ENCODE peak calls at places on chromosomes 11 and 22, in five cellular contexts. One of them, this sample, is unnamed.

GRCh38 chr11:76455331-76455730 is 10.5 kb downstream of the EMSY start:
- DNase-seq in AG04450: no peak
- DNase-seq in spleen: no peak
- DNase-seq in cardiac muscle cell: peak; percentile 60
- DNase-seq in body of pancreas: no peak
- DNase-seq in this sample: no peak

GRCh38 chr11:47715082-47715669 is at the start of gene AGBL2:
- DNase-seq in AG04450: peak; percentile 21
- DNase-seq in spleen: peak; percentile 97
- DNase-seq in body of pancreas: peak; percentile 76
- DNase-seq in cardiac muscle cell: peak; percentile 71
- DNase-seq in this sample: peak; percentile 93

GRCh38 chr11:27464155-27464759 is 8.3 kb downstream of the LGR4 start:
- DNase-seq in AG04450: no peak
- DNase-seq in spleen: no peak
- DNase-seq in body of pancreas: peak; percentile 48
- DNase-seq in cardiac muscle cell: peak; percentile 43
- DNase-seq in this sample: no peak

GRCh38 chr22:24357547-24357946 is 69.9 kb upstream of the ADORA2A start:
- DNase-seq in AG04450: no peak
- DNase-seq in cardiac muscle cell: no peak
- DNase-seq in spleen: no peak
- DNase-seq in body of pancreas: no peak
- DNase-seq in this sample: no peak

GRCh38 chr11:38460429-38460828 is 1862.4 kb upstream of the RAG2 start:
- DNase-seq in cardiac muscle cell: peak; percentile 23
- DNase-seq in body of pancreas: no peak
- DNase-seq in spleen: no peak
- DNase-seq in AG04450: no peak
- DNase-seq in this sample: no peak

GRCh38 chr11:92306966-92307504 is 82.4 kb downstream of the FAT3 start:
- DNase-seq in cardiac muscle cell: no peak
- DNase-seq in body of pancreas: no peak
- DNase-seq in AG04450: no peak
- DNase-seq in spleen: no peak
- DNase-seq in this sample: no peak

GRCh38 chr11:12141283-12141682 is 30.9 kb downstream of the MICAL2 start:
- DNase-seq in cardiac muscle cell: no peak
- DNase-seq in body of pancreas: no peak
- DNase-seq in spleen: no peak
- DNase-seq in AG04450: no peak
- DNase-seq in this sample: no peak

GRCh38 chr11:6269994-6270393 is 10.4 kb downstream of the CCKBR start:
- DNase-seq in body of pancreas: no peak
- DNase-seq in spleen: peak; percentile 79
- DNase-seq in cardiac muscle cell: no peak
- DNase-seq in AG04450: no peak
- DNase-seq in this sample: no peak

GRCh38 chr11:104094576-104094975 is 58.1 kb downstream of the DDI1 start:
- DNase-seq in cardiac muscle cell: no peak
- DNase-seq in AG04450: no peak
- DNase-seq in spleen: no peak
- DNase-seq in body of pancreas: no peak
- DNase-seq in this sample: no peak

GRCh38 chr11:64854534-64855502 is 10.4 kb upstream of the CDC42BPG start:
- DNase-seq in body of pancreas: peak; percentile 95
- DNase-seq in cardiac muscle cell: peak; percentile 87
- DNase-seq in AG04450: peak; percentile 60
- DNase-seq in spleen: peak; percentile 84
- DNase-seq in this sample: peak; percentile 96
- H3K27ac ChIP-seq in body of pancreas: peak overlapping the region; percentile 81
- H3K27ac ChIP-seq in cardiac muscle cell: no peak overlapping the region
- H3K27ac ChIP-seq in AG04450: peak overlapping the region; percentile 73
- H3K27ac ChIP-seq in spleen: peak overlapping the region; percentile 98
- H3K27ac ChIP-seq in this sample: peak overlapping the region; percentile 65

GRCh38 chr11:75330279-75330678 is 21.2 kb downstream of the ARRB1 start:
- DNase-seq in cardiac muscle cell: no peak
- DNase-seq in spleen: no peak
- DNase-seq in body of pancreas: no peak
- DNase-seq in AG04450: peak; percentile 63
- DNase-seq in this sample: no peak
- H3K27ac ChIP-seq in cardiac muscle cell: no peak overlapping the region
- H3K27ac ChIP-seq in spleen: peak overlapping the region; percentile 25
- H3K27ac ChIP-seq in body of pancreas: no peak overlapping the region
- H3K27ac ChIP-seq in AG04450: peak overlapping the region; percentile 3
- H3K27ac ChIP-seq in this sample: no peak overlapping the region

GRCh38 chr22:41947181-41948080 is 479 bp upstream of the CENPM start:
- DNase-seq in cardiac muscle cell: no peak
- DNase-seq in spleen: no peak
- DNase-seq in AG04450: no peak
- DNase-seq in body of pancreas: no peak
- DNase-seq in this sample: no peak
- H3K27ac ChIP-seq in cardiac muscle cell: peak overlapping the region; percentile 35
- H3K27ac ChIP-seq in spleen: peak overlapping the region; percentile 69
- H3K27ac ChIP-seq in AG04450: no peak overlapping the region
- H3K27ac ChIP-seq in body of pancreas: no peak overlapping the region
- H3K27ac ChIP-seq in this sample: peak overlapping the region; percentile 11

GRCh38 chr11:35321532-35322320 is 97.6 kb downstream of the SLC1A2 start:
- DNase-seq in spleen: no peak
- DNase-seq in body of pancreas: peak; percentile 70
- DNase-seq in cardiac muscle cell: peak; percentile 40
- DNase-seq in AG04450: no peak
- DNase-seq in this sample: no peak
- H3K27ac ChIP-seq in spleen: no peak overlapping the region
- H3K27ac ChIP-seq in body of pancreas: peak overlapping the region; percentile 83
- H3K27ac ChIP-seq in cardiac muscle cell: no peak overlapping the region
- H3K27ac ChIP-seq in AG04450: no peak overlapping the region
- H3K27ac ChIP-seq in this sample: no peak overlapping the region

GRCh38 chr22:39496131-39496838 is 5.8 kb upstream of the MIEF1 start:
- DNase-seq in body of pancreas: peak; percentile 88
- DNase-seq in cardiac muscle cell: peak; percentile 78
- DNase-seq in AG04450: no peak
- DNase-seq in spleen: peak; percentile 89
- DNase-seq in this sample: peak; percentile 90
- H3K27ac ChIP-seq in body of pancreas: peak overlapping the region; percentile 9
- H3K27ac ChIP-seq in cardiac muscle cell: peak overlapping the region; percentile 22
- H3K27ac ChIP-seq in AG04450: no peak overlapping the region
- H3K27ac ChIP-seq in spleen: peak overlapping the region; percentile 23
- H3K27ac ChIP-seq in this sample: no peak overlapping the region

GRCh38 chr22:42991010-42991651 is 23.8 kb downstream of the PACSIN2 start:
- DNase-seq in spleen: no peak
- DNase-seq in cardiac muscle cell: peak; percentile 57
- DNase-seq in AG04450: no peak
- DNase-seq in body of pancreas: peak; percentile 81
- DNase-seq in this sample: no peak
- H3K27ac ChIP-seq in spleen: no peak overlapping the region
- H3K27ac ChIP-seq in cardiac muscle cell: no peak overlapping the region
- H3K27ac ChIP-seq in AG04450: peak overlapping the region; percentile 57
- H3K27ac ChIP-seq in body of pancreas: peak overlapping the region; percentile 86
- H3K27ac ChIP-seq in this sample: no peak overlapping the region

GRCh38 chr11:123543796-123544195 is 110.6 kb downstream of the SCN3B start:
- DNase-seq in spleen: no peak
- DNase-seq in AG04450: no peak
- DNase-seq in body of pancreas: no peak
- DNase-seq in cardiac muscle cell: peak; percentile 42
- DNase-seq in this sample: no peak

GRCh38 chr11:123547180-123547579 is 107.2 kb downstream of the SCN3B start:
- DNase-seq in spleen: no peak
- DNase-seq in AG04450: no peak
- DNase-seq in body of pancreas: no peak
- DNase-seq in cardiac muscle cell: no peak
- DNase-seq in this sample: no peak

GRCh38 chr11:123544631-123545375 is 109.6 kb downstream of the SCN3B start:
- DNase-seq in AG04450: no peak
- DNase-seq in cardiac muscle cell: no peak
- DNase-seq in spleen: no peak
- DNase-seq in body of pancreas: no peak
- DNase-seq in this sample: no peak

GRCh38 chr11:123546515-123546914 is 107.9 kb downstream of the SCN3B start:
- DNase-seq in body of pancreas: no peak
- DNase-seq in AG04450: no peak
- DNase-seq in cardiac muscle cell: peak; percentile 77
- DNase-seq in spleen: no peak
- DNase-seq in this sample: no peak

DNA sequence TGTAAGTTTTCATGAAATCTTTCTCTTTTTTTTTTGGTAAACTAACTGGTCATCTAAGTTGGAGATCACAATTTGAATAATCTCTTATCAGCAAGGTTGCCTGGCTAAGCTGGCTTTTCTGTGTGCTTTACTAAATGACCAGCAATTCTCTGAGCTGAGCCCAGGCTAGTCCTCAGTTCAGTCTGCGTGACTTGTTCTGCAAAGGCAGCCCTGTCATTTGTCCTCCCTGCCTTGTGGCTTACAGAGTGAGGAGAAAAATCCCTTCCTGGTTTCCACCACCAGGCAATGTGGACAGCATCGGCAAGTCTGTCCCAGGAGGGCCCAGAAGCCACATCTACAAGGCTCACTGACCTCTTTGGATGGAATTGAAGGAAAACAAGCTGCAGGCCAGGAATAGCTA is 108.7 kb downstream of the SCN3B start:
- DNase-seq in body of pancreas: no peak
- DNase-seq in cardiac muscle cell: no peak
- DNase-seq in spleen: no peak
- DNase-seq in AG04450: no peak
- DNase-seq in this sample: no peak
- H3K27ac ChIP-seq in body of pancreas: no peak overlapping the region
- H3K27ac ChIP-seq in cardiac muscle cell: no peak overlapping the region
- H3K27ac ChIP-seq in spleen: no peak overlapping the region
- H3K27ac ChIP-seq in AG04450: no peak overlapping the region
- H3K27ac ChIP-seq in this sample: no peak overlapping the region

DNA sequence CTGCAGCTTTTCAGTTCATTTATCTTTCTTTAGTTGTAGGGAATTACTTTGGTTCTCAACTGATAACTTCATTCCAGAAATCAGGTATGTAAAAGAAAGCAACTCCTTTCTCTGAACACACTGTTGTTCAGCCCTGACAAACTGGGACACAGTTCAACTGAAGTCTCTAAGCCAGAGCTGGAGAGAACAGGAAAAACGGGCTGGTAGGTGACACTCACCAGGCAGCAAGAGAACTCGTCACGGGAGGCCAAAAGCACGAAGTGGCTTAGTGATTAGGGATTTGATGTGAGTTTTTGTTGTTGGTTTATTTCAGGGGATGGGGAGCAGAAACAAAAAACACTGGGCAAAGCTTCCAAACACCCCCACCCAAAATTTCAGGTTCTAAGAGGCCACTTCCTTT is 54.1 kb downstream of the MYH9 start:
- DNase-seq in body of pancreas: peak; percentile 71
- DNase-seq in spleen: no peak
- DNase-seq in cardiac muscle cell: no peak
- DNase-seq in AG04450: no peak
- DNase-seq in this sample: no peak
- H3K27ac ChIP-seq in body of pancreas: peak overlapping the region; percentile 63
- H3K27ac ChIP-seq in spleen: peak overlapping the region; percentile 95
- H3K27ac ChIP-seq in cardiac muscle cell: peak overlapping the region; percentile 100
- H3K27ac ChIP-seq in AG04450: peak overlapping the region; percentile 100
- H3K27ac ChIP-seq in this sample: peak overlapping the region; percentile 97

GRCh38 chr22:23305321-23305910 is 125.1 kb downstream of the BCR start:
- DNase-seq in body of pancreas: no peak
- DNase-seq in cardiac muscle cell: peak; percentile 62
- DNase-seq in spleen: peak; percentile 67
- DNase-seq in AG04450: no peak
- DNase-seq in this sample: peak; percentile 86

GRCh38 chr22:23302171-23303002 is 122.1 kb downstream of the BCR start:
- DNase-seq in spleen: peak; percentile 68
- DNase-seq in body of pancreas: no peak
- DNase-seq in cardiac muscle cell: peak; percentile 14
- DNase-seq in AG04450: no peak
- DNase-seq in this sample: peak; percentile 66

GRCh38 chr22:23305922-23306374 is 125.6 kb downstream of the BCR start:
- DNase-seq in body of pancreas: peak; percentile 64
- DNase-seq in spleen: peak; percentile 85
- DNase-seq in AG04450: no peak
- DNase-seq in cardiac muscle cell: peak; percentile 96
- DNase-seq in this sample: peak; percentile 95

GRCh38 chr22:23306438-23306921 is 126.2 kb downstream of the BCR start:
- DNase-seq in cardiac muscle cell: peak; percentile 86
- DNase-seq in body of pancreas: no peak
- DNase-seq in AG04450: no peak
- DNase-seq in spleen: peak; percentile 78
- DNase-seq in this sample: peak; percentile 87

DNA sequence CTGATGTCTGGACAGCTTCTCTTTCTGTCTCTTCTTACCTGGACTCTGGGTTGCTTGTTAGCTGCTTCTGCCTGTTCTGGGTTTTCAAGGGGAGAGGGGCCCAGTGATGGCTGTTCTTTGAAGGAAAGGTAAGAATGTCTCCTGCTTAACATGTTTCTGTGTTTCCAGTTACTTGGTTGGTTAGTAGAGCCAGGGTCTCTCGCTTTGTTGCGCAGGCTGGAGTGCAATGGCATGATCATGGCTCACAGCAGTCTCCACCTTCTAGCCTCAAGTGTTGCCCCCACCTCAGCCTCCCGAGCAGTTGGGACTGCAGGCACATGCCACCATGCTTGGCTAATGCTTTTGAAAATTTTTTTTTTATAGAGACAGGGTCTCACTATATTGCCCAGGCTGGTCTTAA is 126.6 kb downstream of the BCR start:
- DNase-seq in spleen: peak; percentile 24
- DNase-seq in body of pancreas: no peak
- DNase-seq in AG04450: no peak
- DNase-seq in cardiac muscle cell: no peak
- DNase-seq in this sample: peak; percentile 35
- H3K27ac ChIP-seq in spleen: peak overlapping the region; percentile 88
- H3K27ac ChIP-seq in body of pancreas: no peak overlapping the region
- H3K27ac ChIP-seq in AG04450: peak overlapping the region; percentile 86
- H3K27ac ChIP-seq in cardiac muscle cell: no peak overlapping the region
- H3K27ac ChIP-seq in this sample: peak overlapping the region; percentile 86

GRCh38 chr11:8676458-8676857 is 6.0 kb downstream of the TRIM66 start:
- DNase-seq in AG04450: no peak
- DNase-seq in body of pancreas: no peak
- DNase-seq in spleen: no peak
- DNase-seq in cardiac muscle cell: no peak
- DNase-seq in this sample: no peak

GRCh38 chr11:8671242-8671641 is 11.2 kb downstream of the TRIM66 start:
- DNase-seq in AG04450: peak; percentile 86
- DNase-seq in spleen: no peak
- DNase-seq in cardiac muscle cell: peak; percentile 94
- DNase-seq in body of pancreas: peak; percentile 30
- DNase-seq in this sample: no peak

GRCh38 chr11:8671651-8672062 is 10.8 kb downstream of the TRIM66 start:
- DNase-seq in AG04450: peak; percentile 63
- DNase-seq in body of pancreas: peak; percentile 72
- DNase-seq in spleen: no peak
- DNase-seq in cardiac muscle cell: peak; percentile 85
- DNase-seq in this sample: no peak

GRCh38 chr11:8674859-8675258 is 7.6 kb downstream of the TRIM66 start:
- DNase-seq in AG04450: no peak
- DNase-seq in spleen: no peak
- DNase-seq in cardiac muscle cell: no peak
- DNase-seq in body of pancreas: no peak
- DNase-seq in this sample: no peak

DNA sequence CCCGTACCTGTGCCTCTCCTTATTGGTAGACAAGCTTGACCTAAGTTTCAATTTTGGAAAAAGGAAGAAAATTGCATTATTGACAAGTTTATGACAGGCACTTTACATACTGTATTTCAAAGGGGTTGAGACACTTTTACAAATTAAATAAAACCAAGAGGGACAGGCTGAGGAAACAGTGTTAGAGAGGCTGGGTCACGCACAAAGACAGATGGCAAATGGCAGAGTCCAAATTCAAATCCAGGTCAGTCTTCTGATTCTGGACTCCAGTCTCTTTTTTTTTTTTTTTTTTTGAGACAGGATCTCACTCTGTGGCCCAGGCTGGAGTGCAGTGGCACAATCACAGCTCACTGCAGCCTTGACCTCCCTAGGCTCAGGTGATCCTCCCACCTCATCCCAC is 10.1 kb downstream of the TRIM66 start:
- DNase-seq in cardiac muscle cell: no peak
- DNase-seq in AG04450: no peak
- DNase-seq in spleen: no peak
- DNase-seq in body of pancreas: no peak
- DNase-seq in this sample: no peak
- H3K27ac ChIP-seq in cardiac muscle cell: no peak overlapping the region
- H3K27ac ChIP-seq in AG04450: peak overlapping the region; percentile 87
- H3K27ac ChIP-seq in spleen: no peak overlapping the region
- H3K27ac ChIP-seq in body of pancreas: no peak overlapping the region
- H3K27ac ChIP-seq in this sample: no peak overlapping the region

This sample was measured in kidney.